ENCODE peak calls at places on chromosomes 7 and 10, in five cellular contexts. S is activated naive CD8-positive, alpha-beta T cell treated with anti-CD3 and anti-CD28 coated beads, Interleukin-2, amount 50 U/mL, for 24 hours; T is astrocyte of the hippocampus; D is stromal cell of bone marrow; O is activated gamma-delta T cell treated with Interleukin-2 at 50 U/mL for 16 hours. M is an unnamed sample.

GRCh38 chr7:65287023-65287422 is 86.6 kb upstream of the ZNF92 start:
- DNase-seq in O (no peak), T (peak; percentile 36), D (no peak), S (no peak), M (no peak)

GRCh38 chr10:62613429-62613828 is 191.1 kb upstream of the ADO start:
- DNase-seq in O (no peak), S (no peak), D (no peak), T (peak; percentile 59), M (no peak)

GRCh38 chr7:141563956-141564623 is 12.9 kb downstream of the AGK start:
- DNase-seq in T (no peak), D (no peak), O (no peak), S (peak; percentile 37), M (no peak)

GRCh38 chr7:155580367-155580766 is 34.0 kb upstream of the CNPY1 start:
- DNase-seq in O (no peak), D (no peak), S (peak; percentile 42), T (no peak), M (no peak)

GRCh38 chr10:88270061-88270808 is 312.9 kb downstream of the RNLS start:
- DNase-seq in O (no peak), T (no peak), D (no peak), S (no peak), M (no peak)

GRCh38 chr7:9407816-9408215 is 974.4 kb downstream of the NXPH1 start:
- DNase-seq in T (peak; percentile 78), O (no peak), D (no peak), S (no peak), M (no peak)

GRCh38 chr7:130070900-130071622 is 727 bp downstream of the KLHDC10 start:
- DNase-seq in O (no peak), T (peak; percentile 27), S (no peak), D (no peak), M (no peak)

GRCh38 chr7:128361463-128362441 is at the start of gene PRRT4:
- DNase-seq in D (no peak), S (peak; percentile 30), T (peak; percentile 57), O (peak; percentile 29), M (peak; percentile 77)

GRCh38 chr7:112280267-112280666 is 73.8 kb downstream of the ZNF277 start:
- DNase-seq in T (no peak), O (no peak), S (no peak), D (no peak), M (no peak)

GRCh38 chr10:77007836-77008235 is 629.8 kb downstream of the KCNMA1 start:
- DNase-seq in D (no peak), S (no peak), T (no peak), O (no peak), M (no peak)

GRCh38 chr10:29826801-29827200 is 192.0 kb upstream of the SVIL start:
- DNase-seq in T (no peak), S (no peak), O (no peak), D (no peak), M (no peak)

GRCh38 chr7:25286756-25287155 is 58.5 kb upstream of the NPVF start:
- DNase-seq in T (no peak), S (no peak), O (no peak), D (no peak), M (no peak)

GRCh38 chr7:30148951-30149459 is 14.2 kb downstream of the MTURN start:
- DNase-seq in S (peak; percentile 22), O (peak; percentile 17), D (no peak), T (no peak), M (no peak)

GRCh38 chr7:16028103-16028502 is 341.6 kb upstream of the MEOX2 start:
- DNase-seq in S (no peak), T (peak; percentile 60), O (no peak), D (peak; percentile 84), M (no peak)

M was measured in retina.